ENCODE peak calls at places on chromosome 6, in five cellular contexts. T is CD8-positive, alpha-beta memory T cell; H is iPS DF 6.9; V is ovary; E is kidney. D is an unnamed sample. For H3K4me1, the result is how much of the 10 kb centered on the place peaks cover.

GRCh38 chr6:15623282-15624116 is 39.3 kb downstream of the DTNBP1 start:
- DNase-seq in T (no peak), H (no peak), V (no peak), E (no peak), D (no peak)

GRCh38 chr6:169222126-169222525 is 31.5 kb downstream of the THBS2 start:
- DNase-seq in T (no peak), H (no peak), V (no peak), E (no peak), D (no peak)

GRCh38 chr6:147564556-147564955 is 56.1 kb downstream of the SAMD5 start:
- DNase-seq in T (no peak), H (no peak), V (no peak), E (no peak), D (no peak)

GRCh38 chr6:109793793-109794192 is 102.7 kb downstream of the FIG4 start:
- DNase-seq in T (no peak), H (no peak), V (no peak), E (no peak), D (no peak)

GRCh38 chr6:147154454-147154853 is 49.8 kb upstream of the STXBP5 start:
- DNase-seq in T (no peak), H (no peak), V (no peak), E (no peak), D (no peak)

GRCh38 chr6:39841923-39842322 is 49.7 kb downstream of the DAAM2 start:
- DNase-seq in T (no peak), H (no peak), V (no peak), E (no peak), D (no peak)

GRCh38 chr6:2225422-2226392 is 19.7 kb downstream of the GMDS start:
- DNase-seq in T (no peak), H (no peak), V (no peak), E (no peak), D (peak)

GRCh38 chr6:1912731-1913130 is 303.0 kb downstream of the FOXC1 start:
- DNase-seq in T (no peak), H (no peak), V (no peak), E (no peak), D (no peak)

GRCh38 chr6:19127085-19127484 is 710.1 kb upstream of the ID4 start:
- DNase-seq in T (no peak), H (no peak), V (no peak), E (no peak), D (no peak)

GRCh38 chr6:160070427-160070826 is 51.2 kb upstream of the SLC22A1 start:
- DNase-seq in T (no peak), H (no peak), V (no peak), E (no peak), D (no peak)

GRCh38 chr6:113873043-113873667 is 16.0 kb downstream of the MARCKS start:
- DNase-seq in T (no peak), H (no peak), V (no peak), E (peak), D (peak)

GRCh38 chr6:37438912-37439311 is 5.9 kb downstream of the CMTR1 start:
- DNase-seq in T (no peak), H (no peak), V (no peak), E (no peak), D (no peak)
- H3K4me1 ChIP-seq in T (under half), H (under half), V (under half), E (under half), D (half or more)

GRCh38 chr6:119314894-119315272 is 34.7 kb downstream of the MAN1A1 start:
- DNase-seq in T (no peak), H (no peak), V (no peak), E (no peak), D (no peak)
- H3K4me1 ChIP-seq in T (under half), H (under half), V (under half), E (under half), D (under half)

DNA sequence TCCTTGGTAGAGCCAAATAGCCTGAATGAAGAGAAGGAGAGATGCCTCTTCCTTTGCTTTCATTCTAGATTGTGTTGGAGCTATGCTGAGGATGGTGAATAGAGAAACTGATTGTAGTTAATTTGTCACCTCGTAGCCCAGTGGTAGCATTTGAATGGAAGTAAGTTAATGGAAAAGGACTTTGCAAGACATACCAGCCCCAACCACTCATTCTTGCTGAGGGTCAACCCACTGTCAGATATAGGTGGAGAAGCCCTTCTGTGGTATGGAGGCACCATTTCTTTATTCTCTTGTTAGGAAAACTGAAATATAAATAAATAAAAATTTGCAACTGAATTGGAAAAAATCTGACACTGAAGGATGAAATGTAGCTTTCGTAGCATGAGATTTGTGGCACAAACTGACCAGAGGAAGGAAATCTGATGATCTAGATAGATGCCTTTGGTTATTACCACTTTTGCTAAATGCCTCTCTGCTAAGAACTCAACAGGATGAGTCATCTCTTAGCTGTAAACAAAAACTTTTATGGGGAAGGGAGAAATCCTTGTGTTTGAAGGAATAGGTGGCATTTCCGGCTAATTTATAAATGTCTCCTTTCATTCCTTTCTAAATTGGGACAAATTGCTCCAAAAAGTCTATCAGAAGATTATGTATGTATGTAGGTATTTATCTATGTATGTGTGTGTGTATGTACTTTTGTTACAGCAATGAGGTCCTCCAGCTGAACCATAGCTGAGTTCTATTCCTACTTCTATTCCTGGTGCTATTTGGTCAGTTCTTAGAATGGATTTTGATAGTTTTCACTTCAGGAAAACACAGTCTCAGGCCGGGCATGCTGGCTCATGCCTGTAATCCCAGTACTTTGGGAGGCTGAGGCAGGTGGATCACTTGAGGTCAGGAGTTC is 76.5 kb upstream of the SUPT3H start:
- DNase-seq in T (no peak), H (no peak), V (no peak), E (no peak), D (no peak)
- H3K4me1 ChIP-seq in T (under half), H (under half), V (under half), E (under half), D (under half)

GRCh38 chr6:57312004-57312345 is 5.5 kb upstream of the PRIM2 start:
- DNase-seq in T (no peak), H (no peak), V (no peak), E (no peak), D (no peak)
- H3K4me1 ChIP-seq in T (under half), H (under half), V (under half), E (under half), D (under half)

GRCh38 chr6:11727356-11727755 is 51.2 kb downstream of the ADTRP start:
- DNase-seq in T (no peak), H (no peak), V (no peak), E (no peak), D (no peak)

GRCh38 chr6:11731423-11731822 is 47.2 kb downstream of the ADTRP start:
- DNase-seq in T (no peak), H (no peak), V (no peak), E (no peak), D (no peak)

GRCh38 chr6:11729083-11729482 is 49.5 kb downstream of the ADTRP start:
- DNase-seq in T (no peak), H (no peak), V (no peak), E (no peak), D (no peak)

GRCh38 chr6:11730645-11731044 is 48.0 kb downstream of the ADTRP start:
- DNase-seq in T (no peak), H (no peak), V (no peak), E (no peak), D (no peak)

GRCh38 chr6:11727995-11728961 is 50.3 kb downstream of the ADTRP start:
- DNase-seq in T (no peak), H (no peak), V (no peak), E (no peak), D (no peak)
- H3K4me1 ChIP-seq in T (half or more), H (under half), V (under half), E (under half), D (under half)

GRCh38 chr6:43797919-43798318 is 27.9 kb downstream of the VEGFA start:
- DNase-seq in T (no peak), H (no peak), V (no peak), E (peak), D (no peak)
- H3K4me1 ChIP-seq in T (under half), H (under half), V (under half), E (under half), D (half or more)

GRCh38 chr6:163504984-163505640 is 90.6 kb downstream of the QKI start:
- DNase-seq in T (no peak), H (no peak), V (no peak), E (no peak), D (no peak)
- H3K4me1 ChIP-seq in T (under half), H (under half), V (under half), E (under half), D (under half)

DNA sequence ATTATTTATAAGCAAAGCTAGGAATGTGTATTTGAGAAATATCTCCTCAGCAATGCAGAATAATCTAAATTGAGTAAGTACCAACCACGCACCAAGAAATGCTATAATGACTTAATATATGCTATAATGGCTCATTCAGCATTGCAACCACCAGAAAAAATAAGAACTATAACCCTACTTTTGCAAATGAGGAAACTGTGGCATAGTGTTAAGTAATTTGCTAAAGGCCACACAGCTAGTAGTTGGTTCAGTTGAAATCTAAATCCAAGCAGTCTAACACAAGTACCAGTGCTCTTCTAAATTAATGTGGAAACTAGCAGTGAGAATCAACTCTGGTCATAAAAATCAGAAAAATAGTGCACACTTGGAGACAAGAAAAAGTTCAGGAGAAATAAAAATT is 35.7 kb downstream of the HBS1L start:
- DNase-seq in T (no peak), H (no peak), V (no peak), E (no peak), D (no peak)
- H3K4me1 ChIP-seq in T (half or more), H (under half), V (under half), E (under half), D (under half)